ENCODE peak calls at places on chromosomes 16 and 17, in seven cellular contexts. R is HepG2, Q is K562, C is HCT116, T is H1, A is SK-N-SH, W is GM12878. P is an unnamed sample.

GRCh38 chr16:82263456-82264159 is 93.6 kb upstream of the MPHOSPH6 start:
- DNase-seq in R (peak; percentile 56), Q (peak; percentile 86), C (peak; percentile 53), T (no peak), A (peak; percentile 51), W (peak; percentile 5), P (peak; percentile 84)

GRCh38 chr17:80857721-80858171 is 133.9 kb upstream of the CHMP6 start:
- DNase-seq in R (no peak), Q (no peak), C (no peak), T (no peak), A (no peak), W (no peak), P (no peak)

GRCh38 chr17:28956861-28957260 is 5.5 kb upstream of the PHF12 start:
- DNase-seq in R (no peak), Q (no peak), C (no peak), T (no peak), A (no peak), W (no peak), P (no peak)

GRCh38 chr16:70593544-70593943 is 52.8 kb upstream of the IL34 start:
- DNase-seq in R (no peak), Q (no peak), C (no peak), T (no peak), A (no peak), W (no peak), P (no peak)

GRCh38 chr16:64866026-64866425 is 255.8 kb downstream of the CDH11 start:
- DNase-seq in R (no peak), Q (no peak), C (no peak), T (no peak), A (no peak), W (no peak), P (no peak)

GRCh38 chr16:88799569-88800276 is 3.9 kb upstream of the CDT1 start:
- DNase-seq in R (no peak), Q (peak; percentile 64), C (no peak), T (no peak), A (no peak), W (no peak), P (no peak)

GRCh38 chr16:11045846-11046245 is 101.5 kb downstream of the CLEC16A start:
- DNase-seq in R (no peak), Q (no peak), C (no peak), T (no peak), A (no peak), W (no peak), P (no peak)

GRCh38 chr16:12323007-12323699 is 346.6 kb downstream of the SNX29 start:
- DNase-seq in R (no peak), Q (no peak), C (no peak), T (no peak), A (no peak), W (peak; percentile 43), P (no peak)

GRCh38 chr16:14095883-14096551 is 24.9 kb downstream of the MRTFB start:
- DNase-seq in R (no peak), Q (no peak), C (peak; percentile 76), T (no peak), A (no peak), W (no peak), P (no peak)

GRCh38 chr16:52068447-52069074 is 478.4 kb downstream of the TOX3 start:
- DNase-seq in R (peak; percentile 35), Q (no peak), C (no peak), T (peak; percentile 3), A (peak; percentile 1), W (no peak), P (no peak)

DNA sequence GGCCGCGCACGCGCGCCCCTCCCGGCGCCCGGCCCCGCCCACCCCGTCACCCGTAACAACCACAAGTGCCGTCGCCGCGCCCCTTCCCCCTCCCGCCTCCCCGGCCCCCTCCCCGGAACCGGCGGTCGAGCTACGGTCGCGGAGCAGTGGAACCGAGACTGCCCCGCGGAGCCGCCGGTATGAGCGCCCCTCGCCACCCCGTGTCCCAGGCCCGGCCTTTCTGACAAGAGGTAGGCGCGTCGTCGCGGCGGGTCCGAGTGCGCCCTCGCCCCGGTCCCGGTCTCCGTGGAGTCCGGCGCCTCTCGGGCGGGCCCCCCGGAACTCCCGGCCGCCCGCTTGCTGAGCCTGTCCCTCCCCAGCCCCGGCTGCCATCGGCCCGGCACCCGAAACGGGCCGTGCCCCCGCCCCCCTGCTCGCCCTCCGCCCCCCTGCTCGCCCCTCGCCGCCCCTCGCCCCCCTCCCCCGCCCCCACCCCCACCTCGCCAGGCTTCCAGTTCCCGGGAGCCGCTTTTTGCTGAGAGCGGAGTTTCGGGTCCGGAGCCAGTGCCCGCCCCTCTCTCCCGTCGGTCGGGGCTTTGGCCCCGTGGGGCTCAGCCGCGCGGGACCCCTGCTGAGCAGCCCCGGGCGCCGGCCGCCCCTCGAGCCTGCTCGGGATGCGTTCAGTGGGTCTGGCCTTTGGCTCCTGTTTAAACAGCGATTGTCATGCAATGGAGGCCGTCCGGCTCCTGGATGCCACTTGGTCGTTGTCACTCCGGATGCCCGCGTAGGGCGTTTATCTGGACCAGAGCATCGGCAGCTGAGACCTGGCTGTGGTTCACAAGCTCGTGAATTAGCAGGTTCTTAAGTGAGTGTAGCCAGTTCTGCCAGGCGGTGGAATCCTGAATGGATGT is at the start of gene SEC14L1:
- DNase-seq in R (peak; percentile 68), Q (peak; percentile 77), C (no peak), T (peak; percentile 29), A (peak; percentile 89), W (no peak), P (peak; percentile 72)
- TF ChIP-seq JUND in R (no peak), Q (no peak), C (no peak), T (no peak), A (no peak), W (no peak), P (no peak)

DNA sequence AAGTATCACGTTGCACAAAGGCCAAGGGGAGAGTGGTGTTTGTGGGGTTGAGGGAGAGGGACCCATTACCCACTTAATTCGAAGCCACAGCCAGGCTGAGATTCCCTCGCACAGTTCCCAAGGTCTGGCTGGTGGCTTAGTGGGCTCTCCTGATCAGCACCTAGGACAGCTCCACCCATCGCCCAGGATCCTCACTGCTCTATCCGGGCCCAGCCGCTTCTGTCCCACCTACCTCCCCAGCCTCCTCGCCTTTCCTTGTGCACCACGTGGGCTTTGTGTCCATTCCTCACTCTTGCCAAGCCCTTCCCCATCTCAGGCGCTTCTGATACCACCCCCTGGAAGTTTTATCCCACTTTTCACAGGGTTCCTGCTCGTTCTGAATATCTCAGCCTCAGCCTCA is 163.5 kb downstream of the CCT6B start:
- DNase-seq in R (peak; percentile 6), Q (peak; percentile 69), C (no peak), T (peak; percentile 41), A (no peak), W (no peak), P (peak; percentile 65)
- TF ChIP-seq JUND in R (no peak), Q (no peak), C (no peak), T (no peak), A (no peak), W (no peak), P (no peak)

GRCh38 chr17:54968954-54969400 is 412 bp downstream of the STXBP4 start:
- DNase-seq in R (peak; percentile 32), Q (no peak), C (no peak), T (no peak), A (peak; percentile 69), W (no peak), P (no peak)
- TF ChIP-seq JUND in R (no peak), Q (no peak), C (no peak), T (no peak), A (no peak), W (no peak), P (no peak)

GRCh38 chr17:35094902-35095301 is 24.8 kb downstream of the RAD51D start:
- DNase-seq in R (peak; percentile 14), Q (no peak), C (peak; percentile 89), T (no peak), A (no peak), W (no peak), P (no peak)
- TF ChIP-seq JUND in R (no peak), Q (no peak), C (peak; percentile 71), T (no peak), A (peak; percentile 20), W (no peak), P (no peak)

DNA sequence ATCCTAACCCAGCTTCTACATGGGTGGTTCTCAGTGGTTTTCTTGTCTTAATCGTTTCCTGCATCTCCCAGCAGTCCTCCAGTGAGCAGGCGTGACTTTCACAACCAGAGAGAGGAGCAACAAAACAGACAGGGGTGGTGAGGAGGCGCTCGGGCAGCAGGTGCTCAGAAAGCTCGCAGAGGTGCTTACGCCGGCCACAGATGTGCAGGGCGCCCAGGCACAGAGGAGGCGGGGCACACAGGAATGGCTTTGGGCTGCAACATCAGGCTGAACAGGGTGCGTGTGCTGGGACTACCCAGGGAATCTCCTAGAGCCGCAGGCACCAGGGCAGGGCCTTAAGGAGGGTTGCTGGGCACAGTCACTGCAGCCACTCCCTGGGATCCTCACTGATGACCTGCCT is 32.6 kb downstream of the KLHDC4 start:
- DNase-seq in R (no peak), Q (no peak), C (no peak), T (no peak), A (no peak), W (no peak), P (no peak)
- TF ChIP-seq JUND in R (no peak), Q (no peak), C (no peak), T (no peak), A (no peak), W (no peak), P (no peak)

DNA sequence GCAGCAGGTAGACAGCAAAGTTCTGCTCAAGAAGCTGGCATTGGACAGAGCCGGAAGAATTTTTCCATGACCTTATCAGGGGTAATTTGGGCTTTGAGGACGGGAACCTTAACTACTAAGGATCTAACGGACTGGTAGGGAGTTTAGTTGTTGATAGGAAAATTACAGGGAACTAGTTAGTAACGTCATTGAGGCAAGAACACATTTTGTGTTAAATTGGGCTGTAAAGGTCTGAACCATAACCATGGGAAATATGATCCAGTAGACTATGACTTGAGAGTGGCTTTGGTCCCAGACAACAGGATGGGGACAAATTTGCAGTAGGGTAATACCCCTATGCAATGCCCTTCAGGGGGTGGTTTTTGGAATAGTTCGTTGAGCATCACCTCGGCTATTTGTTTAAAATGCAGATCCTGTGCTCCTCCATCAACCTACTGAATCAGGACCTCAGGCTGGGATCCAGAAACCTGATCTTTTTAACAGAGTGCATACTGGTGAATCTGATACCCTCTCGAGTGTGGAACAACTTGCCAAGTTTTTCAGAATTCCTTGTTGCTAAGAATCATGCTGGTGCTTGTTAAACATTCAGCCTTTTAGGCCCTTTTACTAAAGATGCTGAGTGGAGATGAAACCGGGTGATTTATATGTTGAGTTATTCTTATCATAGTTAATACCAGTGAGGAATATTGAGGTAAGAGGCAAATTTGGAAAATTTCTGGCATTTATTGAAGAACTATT is 255.1 kb downstream of the MAP2K6 start:
- DNase-seq in R (no peak), Q (no peak), C (no peak), T (no peak), A (no peak), W (no peak), P (no peak)
- TF ChIP-seq JUND in R (no peak), Q (no peak), C (no peak), T (no peak), A (peak; percentile 36), W (no peak), P (no peak)

DNA sequence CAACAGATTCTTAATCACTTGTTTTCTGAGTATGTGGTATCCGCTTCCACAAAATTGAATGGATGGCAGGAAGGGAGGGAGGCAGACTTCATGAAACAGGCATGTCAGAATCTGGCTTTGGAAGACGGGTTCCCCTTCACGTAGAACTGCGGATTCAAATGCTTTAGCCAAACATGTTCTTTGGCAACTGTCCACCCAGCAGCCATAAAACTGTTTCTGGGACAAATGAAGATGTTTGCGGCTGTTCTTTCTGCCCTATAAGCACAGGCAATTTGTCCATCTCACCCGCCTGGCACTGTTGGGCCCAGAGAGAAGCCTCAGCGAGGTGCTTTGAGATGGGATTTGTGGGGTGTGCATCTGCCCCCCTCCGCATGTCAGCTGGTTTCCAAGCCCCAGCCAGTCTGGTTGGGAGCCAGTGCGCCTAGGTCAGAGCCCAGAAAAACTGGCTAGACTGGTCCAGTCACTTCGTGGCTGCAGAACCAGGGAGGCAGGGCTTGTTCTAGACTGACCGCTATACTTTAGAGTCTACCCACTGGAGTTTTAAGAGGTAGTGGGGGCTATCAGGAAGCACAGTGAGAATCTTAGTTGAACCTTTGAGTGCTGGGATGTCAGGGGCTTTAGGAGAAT is 6.3 kb downstream of the CRHR1 start:
- DNase-seq in R (no peak), Q (no peak), C (no peak), T (no peak), A (no peak), W (no peak), P (peak; percentile 78)
- TF ChIP-seq JUND in R (no peak), Q (no peak), C (no peak), T (no peak), A (no peak), W (no peak), P (no peak)

P was measured in T47D.